ENCODE peak calls at places on chromosomes 1 and 21, in four cellular contexts. T is lower lobe of right lung, F is hypothalamus, C is mesendoderm. Z is an unnamed sample.

GRCh38 chr1:67552336-67552759 is 122.1 kb upstream of the SERBP1 start:
- DNase-seq in T (no peak), F (no peak), C (peak), Z (peak)

GRCh38 chr21:15706686-15707085 is 23.1 kb upstream of the USP25 start:
- DNase-seq in T (no peak), F (no peak), C (peak), Z (no peak)

GRCh38 chr1:204837440-204838084 is 33.1 kb upstream of the NFASC start:
- DNase-seq in T (no peak), F (no peak), C (peak), Z (peak)

GRCh38 chr1:224565611-224566406 is 50.3 kb upstream of the CNIH3 start:
- DNase-seq in T (no peak), F (no peak), C (no peak), Z (no peak)

GRCh38 chr1:159040206-159040605 is 30.5 kb downstream of the IFI16 start:
- DNase-seq in T (no peak), F (no peak), C (no peak), Z (no peak)

GRCh38 chr1:160217466-160218165 is 12.4 kb downstream of the PEA15 start:
- DNase-seq in T (no peak), F (no peak), C (no peak), Z (no peak)

GRCh38 chr1:42756956-42757891 is 9.6 kb downstream of the P3H1 start:
- DNase-seq in T (no peak), F (no peak), C (peak), Z (peak)

GRCh38 chr1:2801535-2802291 is at the start of gene TTC34:
- DNase-seq in T (peak), F (no peak), C (peak), Z (peak)

GRCh38 chr1:237043846-237044636 is 2.1 kb downstream of the RYR2 start:
- DNase-seq in T (no peak), F (no peak), C (peak), Z (peak)

GRCh38 chr21:27291006-27291405 is 324.1 kb upstream of the ADAMTS5 start:
- DNase-seq in T (no peak), F (no peak), C (no peak), Z (no peak)

GRCh38 chr1:92960395-92961130 is 699 bp downstream of the DIPK1A start:
- DNase-seq in T (peak), F (no peak), C (peak), Z (peak)

GRCh38 chr1:94542088-94542671 is 621 bp upstream of the F3 start:
- DNase-seq in T (peak), F (no peak), C (peak), Z (peak)

GRCh38 chr1:60874703-60875102 is 207.7 kb upstream of the NFIA start:
- DNase-seq in T (no peak), F (no peak), C (peak), Z (no peak)

GRCh38 chr1:160942926-160943325 is 11.7 kb downstream of the ITLN2 start:
- DNase-seq in T (no peak), F (no peak), C (peak), Z (peak)

GRCh38 chr1:216045400-216045799 is 377.8 kb downstream of the USH2A start:
- DNase-seq in T (no peak), F (no peak), C (no peak), Z (no peak)

GRCh38 chr1:52825868-52826267 is 16.7 kb upstream of the ZYG11A start:
- DNase-seq in T (no peak), F (no peak), C (no peak), Z (peak)

GRCh38 chr1:65083263-65083896 is 64.6 kb upstream of the AK4 start:
- DNase-seq in T (no peak), F (no peak), C (peak), Z (no peak)

GRCh38 chr1:229867726-229868125 is 199.3 kb upstream of the GALNT2 start:
- DNase-seq in T (no peak), F (no peak), C (no peak), Z (no peak)

GRCh38 chr1:160149706-160150105 is 1.7 kb upstream of the ATP1A4 start:
- DNase-seq in T (no peak), F (no peak), C (no peak), Z (no peak)

GRCh38 chr1:84298688-84299535 is 2.6 kb upstream of the SAMD13 start:
- DNase-seq in T (peak), F (no peak), C (peak), Z (peak)

GRCh38 chr1:106022312-106022902 is 1034.1 kb upstream of the PRMT6 start:
- DNase-seq in T (no peak), F (no peak), C (peak), Z (peak)

GRCh38 chr1:200483491-200484143 is 73.8 kb upstream of the ZNF281 start:
- DNase-seq in T (no peak), F (no peak), C (peak), Z (peak)

GRCh38 chr1:206835186-206835585 is 30.2 kb upstream of the IL20 start:
- DNase-seq in T (no peak), F (no peak), C (no peak), Z (no peak)

GRCh38 chr1:151036356-151036755 is at the start of gene BNIPL:
- DNase-seq in T (no peak), F (no peak), C (peak), Z (no peak)

GRCh38 chr1:155003766-155004351 is 1.3 kb downstream of the ZBTB7B start:
- DNase-seq in T (peak), F (no peak), C (peak), Z (peak)

GRCh38 chr1:165524639-165525038 is 19.2 kb upstream of the LRRC52 start:
- DNase-seq in T (no peak), F (no peak), C (no peak), Z (no peak)

GRCh38 chr1:24771574-24771973 is 26.3 kb downstream of the CLIC4 start:
- DNase-seq in T (no peak), F (no peak), C (no peak), Z (no peak)

GRCh38 chr1:240122639-240123604 is 31.2 kb downstream of the FMN2 start:
- DNase-seq in T (peak), F (peak), C (peak), Z (peak)

GRCh38 chr1:228109962-228110488 is 926 bp upstream of the MRPL55 start:
- DNase-seq in T (no peak), F (no peak), C (peak), Z (peak)

GRCh38 chr1:175234639-175235038 is 42.1 kb upstream of the KIAA0040 start:
- DNase-seq in T (no peak), F (no peak), C (no peak), Z (no peak)

Z was measured in GM23338.